ENCODE peak calls at places on chromosomes 6 and 20, in seven cellular contexts. H is HFF-Myc; G is lower leg skin; D is DND-41; V is GM12865; K is HCT116; B is CD8-positive, alpha-beta T cell. I is an unnamed sample.

GRCh38 chr20:15475483-15475882 is 1097.8 kb downstream of the KIF16B start:
- DNase-seq in H (no peak), G (peak), D (no peak), V (peak), K (no peak), B (no peak), I (no peak)

GRCh38 chr6:81572020-81572419 is 180.5 kb downstream of the TENT5A start:
- DNase-seq in H (no peak), G (no peak), D (no peak), V (no peak), K (no peak), B (no peak), I (no peak)

GRCh38 chr20:40251284-40251932 is 437.6 kb downstream of the MAFB start:
- DNase-seq in H (peak), G (no peak), D (peak), V (peak), K (peak), B (no peak), I (peak)

GRCh38 chr20:15759546-15760216 is 813.6 kb downstream of the KIF16B start:
- DNase-seq in H (peak), G (peak), D (no peak), V (no peak), K (no peak), B (no peak), I (no peak)

GRCh38 chr6:138107078-138107751 is at the start of gene PERP:
- DNase-seq in H (no peak), G (peak), D (no peak), V (peak), K (peak), B (peak), I (peak)

GRCh38 chr6:143429970-143430369 is 20.5 kb downstream of the ADAT2 start:
- DNase-seq in H (no peak), G (no peak), D (no peak), V (no peak), K (no peak), B (no peak), I (no peak)

GRCh38 chr6:116352515-116353471 is 18.0 kb upstream of the DSE start:
- DNase-seq in H (no peak), G (no peak), D (no peak), V (peak), K (no peak), B (no peak), I (peak)

GRCh38 chr6:16331328-16332174 is 93.2 kb downstream of the GMPR start:
- DNase-seq in H (no peak), G (no peak), D (peak), V (peak), K (no peak), B (no peak), I (peak)

GRCh38 chr6:49906511-49906910 is 40.2 kb upstream of the CRISP1 start:
- DNase-seq in H (no peak), G (no peak), D (no peak), V (no peak), K (no peak), B (no peak), I (no peak)

GRCh38 chr20:57996936-57997629 is 231.4 kb downstream of the ANKRD60 start:
- DNase-seq in H (peak), G (no peak), D (no peak), V (no peak), K (no peak), B (no peak), I (peak)

GRCh38 chr6:153104220-153104619 is 26.9 kb downstream of the RGS17 start:
- DNase-seq in H (no peak), G (no peak), D (no peak), V (no peak), K (no peak), B (no peak), I (no peak)

GRCh38 chr6:103820148-103820547 is 1039.6 kb downstream of the HACE1 start:
- DNase-seq in H (no peak), G (no peak), D (no peak), V (no peak), K (no peak), B (no peak), I (no peak)

GRCh38 chr6:82980086-82980485 is 85.6 kb downstream of the UBE3D start:
- DNase-seq in H (peak), G (no peak), D (no peak), V (no peak), K (no peak), B (no peak), I (peak)

DNA sequence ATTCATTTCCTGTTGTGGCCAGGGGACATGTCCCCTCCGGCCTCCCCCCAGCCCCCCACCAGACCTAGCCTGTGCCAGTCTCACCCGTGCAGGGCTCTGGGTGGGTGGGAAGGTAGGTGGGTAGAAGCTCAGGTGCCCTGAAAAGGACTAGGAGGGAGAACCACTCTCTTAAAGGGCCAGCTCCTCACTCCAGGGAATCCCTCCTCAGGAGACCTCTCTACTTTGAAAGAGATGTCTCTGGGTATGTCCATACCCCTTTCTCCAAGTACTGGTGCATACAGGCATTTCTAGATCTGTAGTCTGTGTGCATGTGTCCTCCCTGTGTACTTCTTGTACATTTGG is 60.8 kb upstream of the EPB41L1 start:
- DNase-seq in H (no peak), G (no peak), D (no peak), V (no peak), K (no peak), B (no peak), I (no peak)
- H3K4me3 ChIP-seq in H (peak), G (no peak), D (no peak), V (no peak), K (peak), B (peak), I (peak)

DNA sequence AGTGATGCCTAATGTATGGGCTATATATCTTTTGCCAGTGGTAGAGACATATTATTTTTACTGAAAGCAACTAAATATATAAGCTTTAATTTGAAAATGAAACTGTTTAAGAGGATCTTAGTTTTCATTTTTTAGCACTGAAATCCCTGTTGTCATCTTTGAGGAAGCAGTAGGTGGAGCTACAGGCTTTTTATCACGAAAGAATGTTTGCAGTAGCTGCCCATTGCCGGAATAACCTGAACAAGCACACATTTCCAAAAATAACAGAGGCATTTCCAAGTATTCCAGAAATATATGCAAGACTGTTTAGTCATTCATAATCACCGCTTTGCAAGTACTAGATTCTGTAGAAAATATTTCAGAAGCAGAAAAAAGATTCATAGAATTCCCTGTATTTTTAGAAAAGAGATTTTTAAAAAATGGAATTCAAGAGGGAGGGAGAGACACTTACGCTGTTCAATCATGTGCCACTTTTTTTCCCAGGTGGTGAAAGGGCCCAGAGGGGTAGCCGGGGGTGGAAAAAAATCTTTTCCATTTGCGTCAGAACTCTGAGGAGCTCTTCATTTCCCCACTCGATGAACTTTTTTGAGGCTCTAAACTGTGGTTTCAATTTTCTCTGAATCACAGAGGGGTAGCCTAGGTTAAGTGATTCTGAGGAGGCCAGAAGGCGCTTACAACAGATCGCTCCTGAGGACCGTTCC is 142.5 kb upstream of the FERMT1 start:
- DNase-seq in H (peak), G (no peak), D (no peak), V (peak), K (peak), B (no peak), I (peak)
- TF ChIP-seq CTCF in H (peak), G (no peak), D (peak), V (no peak), K (peak), B (no peak), I (peak)

DNA sequence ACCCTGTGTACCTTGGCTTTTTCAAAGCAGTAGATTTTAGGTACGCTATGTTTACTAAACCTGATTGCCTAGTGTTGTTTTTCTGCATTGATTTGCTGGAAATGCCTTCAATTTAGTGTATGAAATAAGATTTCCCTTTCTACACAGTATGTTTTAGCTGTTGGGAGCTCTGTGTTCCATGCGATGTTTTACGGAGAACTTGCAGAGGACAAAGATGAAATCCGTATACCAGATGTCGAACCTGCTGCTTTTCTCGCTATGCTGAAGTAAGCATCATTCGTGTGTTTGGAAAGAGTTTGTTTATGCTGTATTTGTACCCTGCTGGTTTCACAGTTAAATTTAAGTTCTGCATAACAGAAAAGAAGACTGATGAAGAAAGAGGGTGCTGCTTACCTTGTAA is 1.9 kb downstream of the BTBD3 start:
- DNase-seq in H (no peak), G (no peak), D (no peak), V (no peak), K (no peak), B (no peak), I (no peak)
- H3K4me3 ChIP-seq in H (no peak), G (no peak), D (no peak), V (no peak), K (no peak), B (no peak), I (no peak)

GRCh38 chr6:145491126-145491525 is 244.2 kb downstream of the EPM2A start:
- DNase-seq in H (no peak), G (no peak), D (no peak), V (no peak), K (no peak), B (no peak), I (no peak)
- TF ChIP-seq CTCF in H (no peak), G (no peak), D (no peak), V (no peak), K (no peak), B (no peak), I (no peak)

GRCh38 chr20:34710568-34710839 is 6.4 kb downstream of the TP53INP2 start:
- DNase-seq in H (no peak), G (no peak), D (no peak), V (no peak), K (no peak), B (no peak), I (no peak)
- H3K4me3 ChIP-seq in H (peak), G (no peak), D (no peak), V (peak), K (peak), B (no peak), I (peak)